ENCODE peak calls at places on chromosomes 2 and 18, in six cellular contexts. One of them, this sample, is unnamed.

GRCh38 chr2:7692657-7693161 is 775.5 kb downstream of the RNF144A start:
- DNase-seq in choroid plexus epithelial cell: peak
- DNase-seq in A549: no peak
- DNase-seq in AG09309: peak
- DNase-seq in heart left ventricle: peak
- DNase-seq in astrocyte of the spinal cord: peak
- DNase-seq in this sample: no peak

GRCh38 chr2:218398437-218399390 is 954 bp upstream of the CTDSP1 start:
- DNase-seq in choroid plexus epithelial cell: peak
- DNase-seq in A549: peak
- DNase-seq in heart left ventricle: peak
- DNase-seq in astrocyte of the spinal cord: peak
- DNase-seq in AG09309: no peak
- DNase-seq in this sample: no peak

GRCh38 chr2:45699032-45699658 is 47.7 kb downstream of the PRKCE start:
- DNase-seq in AG09309: peak
- DNase-seq in astrocyte of the spinal cord: peak
- DNase-seq in heart left ventricle: no peak
- DNase-seq in A549: no peak
- DNase-seq in choroid plexus epithelial cell: peak
- DNase-seq in this sample: no peak

GRCh38 chr18:35502062-35502461 is 4.3 kb upstream of the INO80C start:
- DNase-seq in choroid plexus epithelial cell: no peak
- DNase-seq in astrocyte of the spinal cord: no peak
- DNase-seq in A549: no peak
- DNase-seq in heart left ventricle: no peak
- DNase-seq in AG09309: no peak
- DNase-seq in this sample: no peak

GRCh38 chr18:79697178-79697577 is 17.6 kb downstream of the CTDP1 start:
- DNase-seq in astrocyte of the spinal cord: no peak
- DNase-seq in choroid plexus epithelial cell: no peak
- DNase-seq in A549: no peak
- DNase-seq in AG09309: no peak
- DNase-seq in heart left ventricle: no peak
- DNase-seq in this sample: no peak

GRCh38 chr2:231296401-231296800 is 98.0 kb downstream of the ARMC9 start:
- DNase-seq in AG09309: no peak
- DNase-seq in heart left ventricle: no peak
- DNase-seq in astrocyte of the spinal cord: no peak
- DNase-seq in choroid plexus epithelial cell: no peak
- DNase-seq in A549: no peak
- DNase-seq in this sample: no peak

GRCh38 chr18:3397031-3397750 is 52.8 kb upstream of the TGIF1 start:
- DNase-seq in AG09309: no peak
- DNase-seq in choroid plexus epithelial cell: no peak
- DNase-seq in heart left ventricle: no peak
- DNase-seq in astrocyte of the spinal cord: no peak
- DNase-seq in A549: no peak
- DNase-seq in this sample: no peak

GRCh38 chr2:55156326-55156725 is 75.8 kb downstream of the CLHC1 start:
- DNase-seq in AG09309: no peak
- DNase-seq in astrocyte of the spinal cord: peak
- DNase-seq in choroid plexus epithelial cell: peak
- DNase-seq in A549: no peak
- DNase-seq in heart left ventricle: no peak
- DNase-seq in this sample: peak

GRCh38 chr2:240517342-240517741 is 40.4 kb downstream of the ANKMY1 start:
- DNase-seq in A549: no peak
- DNase-seq in heart left ventricle: no peak
- DNase-seq in AG09309: no peak
- DNase-seq in astrocyte of the spinal cord: no peak
- DNase-seq in choroid plexus epithelial cell: no peak
- DNase-seq in this sample: no peak

GRCh38 chr18:3703732-3704176 is 253.8 kb downstream of the TGIF1 start:
- DNase-seq in astrocyte of the spinal cord: peak
- DNase-seq in A549: peak
- DNase-seq in heart left ventricle: peak
- DNase-seq in choroid plexus epithelial cell: peak
- DNase-seq in AG09309: peak
- DNase-seq in this sample: peak

GRCh38 chr2:203685081-203685621 is 21.3 kb upstream of the CD28 start:
- DNase-seq in A549: no peak
- DNase-seq in astrocyte of the spinal cord: peak
- DNase-seq in choroid plexus epithelial cell: peak
- DNase-seq in AG09309: peak
- DNase-seq in heart left ventricle: no peak
- DNase-seq in this sample: peak

GRCh38 chr2:2012505-2012904 is 268.2 kb upstream of the PXDN start:
- DNase-seq in choroid plexus epithelial cell: peak
- DNase-seq in A549: no peak
- DNase-seq in astrocyte of the spinal cord: peak
- DNase-seq in heart left ventricle: no peak
- DNase-seq in AG09309: no peak
- DNase-seq in this sample: peak

GRCh38 chr2:73069855-73070650 is 1.5 kb downstream of the SFXN5 start:
- DNase-seq in A549: no peak
- DNase-seq in astrocyte of the spinal cord: peak
- DNase-seq in heart left ventricle: no peak
- DNase-seq in choroid plexus epithelial cell: peak
- DNase-seq in AG09309: no peak
- DNase-seq in this sample: no peak

GRCh38 chr18:36128907-36129299 is 237 bp downstream of the SLC39A6 start:
- DNase-seq in astrocyte of the spinal cord: no peak
- DNase-seq in A549: no peak
- DNase-seq in choroid plexus epithelial cell: no peak
- DNase-seq in heart left ventricle: no peak
- DNase-seq in AG09309: no peak
- DNase-seq in this sample: no peak

GRCh38 chr18:78407456-78407823 is 572.2 kb upstream of the SALL3 start:
- DNase-seq in heart left ventricle: no peak
- DNase-seq in astrocyte of the spinal cord: no peak
- DNase-seq in AG09309: no peak
- DNase-seq in A549: no peak
- DNase-seq in choroid plexus epithelial cell: no peak
- DNase-seq in this sample: no peak

GRCh38 chr18:9474103-9474982 is 970 bp upstream of the RALBP1 start:
- DNase-seq in astrocyte of the spinal cord: no peak
- DNase-seq in A549: peak
- DNase-seq in choroid plexus epithelial cell: no peak
- DNase-seq in AG09309: peak
- DNase-seq in heart left ventricle: peak
- DNase-seq in this sample: no peak

GRCh38 chr2:16615687-16616615 is 49.7 kb downstream of the CYRIA start:
- DNase-seq in astrocyte of the spinal cord: no peak
- DNase-seq in AG09309: no peak
- DNase-seq in A549: no peak
- DNase-seq in heart left ventricle: peak
- DNase-seq in choroid plexus epithelial cell: no peak
- DNase-seq in this sample: no peak

GRCh38 chr2:136381722-136382633 is 264.0 kb upstream of the CXCR4 start:
- DNase-seq in astrocyte of the spinal cord: no peak
- DNase-seq in heart left ventricle: no peak
- DNase-seq in AG09309: no peak
- DNase-seq in A549: no peak
- DNase-seq in choroid plexus epithelial cell: no peak
- DNase-seq in this sample: no peak

GRCh38 chr18:50268022-50268747 is 1.9 kb upstream of the CFAP53 start:
- DNase-seq in choroid plexus epithelial cell: peak
- DNase-seq in A549: peak
- DNase-seq in AG09309: no peak
- DNase-seq in heart left ventricle: peak
- DNase-seq in astrocyte of the spinal cord: peak
- DNase-seq in this sample: no peak

GRCh38 chr2:16071039-16071864 is 130.9 kb downstream of the MYCN start:
- DNase-seq in choroid plexus epithelial cell: no peak
- DNase-seq in astrocyte of the spinal cord: no peak
- DNase-seq in heart left ventricle: no peak
- DNase-seq in AG09309: no peak
- DNase-seq in A549: no peak
- DNase-seq in this sample: no peak

GRCh38 chr18:12307871-12308385 is at the start of gene TUBB6:
- DNase-seq in heart left ventricle: peak
- DNase-seq in astrocyte of the spinal cord: peak
- DNase-seq in AG09309: no peak
- DNase-seq in A549: peak
- DNase-seq in choroid plexus epithelial cell: peak
- DNase-seq in this sample: no peak

GRCh38 chr2:184157141-184157540 is 441.2 kb upstream of the ZNF804A start:
- DNase-seq in A549: no peak
- DNase-seq in AG09309: no peak
- DNase-seq in heart left ventricle: no peak
- DNase-seq in astrocyte of the spinal cord: no peak
- DNase-seq in choroid plexus epithelial cell: no peak
- DNase-seq in this sample: no peak

GRCh38 chr2:184154438-184154837 is 443.9 kb upstream of the ZNF804A start:
- DNase-seq in A549: no peak
- DNase-seq in astrocyte of the spinal cord: peak
- DNase-seq in AG09309: no peak
- DNase-seq in heart left ventricle: no peak
- DNase-seq in choroid plexus epithelial cell: no peak
- DNase-seq in this sample: no peak

DNA sequence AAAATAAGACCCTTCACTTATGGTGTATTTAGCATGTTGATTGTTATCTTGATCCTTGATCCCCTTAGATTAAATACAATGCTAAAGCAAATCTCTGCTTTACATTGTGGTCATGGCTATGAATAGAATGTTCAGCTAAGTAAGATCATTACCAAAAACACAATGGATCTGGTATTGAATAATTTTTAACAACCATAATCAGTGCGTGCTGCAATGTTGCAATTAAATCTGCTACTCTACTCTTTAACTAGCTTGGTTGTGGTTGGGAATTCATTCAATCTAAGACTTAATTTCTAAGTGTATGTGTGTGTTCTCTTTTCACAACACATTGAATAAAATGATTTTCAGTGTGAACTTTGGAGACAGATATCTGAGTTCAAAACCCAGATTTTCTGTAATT is 442.5 kb upstream of the ZNF804A start:
- DNase-seq in heart left ventricle: no peak
- DNase-seq in choroid plexus epithelial cell: no peak
- DNase-seq in AG09309: no peak
- DNase-seq in astrocyte of the spinal cord: no peak
- DNase-seq in A549: no peak
- DNase-seq in this sample: no peak
- H3K4me3 ChIP-seq in heart left ventricle: no peak
- H3K4me3 ChIP-seq in choroid plexus epithelial cell: no peak
- H3K4me3 ChIP-seq in AG09309: no peak
- H3K4me3 ChIP-seq in astrocyte of the spinal cord: no peak
- H3K4me3 ChIP-seq in A549: no peak
- H3K4me3 ChIP-seq in this sample: no peak

GRCh38 chr18:48828713-48829442 is 121.9 kb downstream of the SMAD7 start:
- DNase-seq in astrocyte of the spinal cord: no peak
- DNase-seq in A549: no peak
- DNase-seq in heart left ventricle: peak
- DNase-seq in AG09309: no peak
- DNase-seq in choroid plexus epithelial cell: no peak
- DNase-seq in this sample: no peak
- TF ChIP-seq CTCF in astrocyte of the spinal cord: no peak
- TF ChIP-seq CTCF in A549: no peak
- TF ChIP-seq CTCF in heart left ventricle: no peak
- TF ChIP-seq CTCF in AG09309: no peak
- TF ChIP-seq CTCF in choroid plexus epithelial cell: peak
- TF ChIP-seq CTCF in this sample: no peak

GRCh38 chr2:12448846-12449480 is 267.8 kb upstream of the TRIB2 start:
- DNase-seq in heart left ventricle: no peak
- DNase-seq in AG09309: peak
- DNase-seq in choroid plexus epithelial cell: peak
- DNase-seq in astrocyte of the spinal cord: peak
- DNase-seq in A549: no peak
- DNase-seq in this sample: no peak
- H3K4me3 ChIP-seq in heart left ventricle: no peak
- H3K4me3 ChIP-seq in AG09309: no peak
- H3K4me3 ChIP-seq in choroid plexus epithelial cell: no peak
- H3K4me3 ChIP-seq in astrocyte of the spinal cord: no peak
- H3K4me3 ChIP-seq in A549: no peak
- H3K4me3 ChIP-seq in this sample: no peak

DNA sequence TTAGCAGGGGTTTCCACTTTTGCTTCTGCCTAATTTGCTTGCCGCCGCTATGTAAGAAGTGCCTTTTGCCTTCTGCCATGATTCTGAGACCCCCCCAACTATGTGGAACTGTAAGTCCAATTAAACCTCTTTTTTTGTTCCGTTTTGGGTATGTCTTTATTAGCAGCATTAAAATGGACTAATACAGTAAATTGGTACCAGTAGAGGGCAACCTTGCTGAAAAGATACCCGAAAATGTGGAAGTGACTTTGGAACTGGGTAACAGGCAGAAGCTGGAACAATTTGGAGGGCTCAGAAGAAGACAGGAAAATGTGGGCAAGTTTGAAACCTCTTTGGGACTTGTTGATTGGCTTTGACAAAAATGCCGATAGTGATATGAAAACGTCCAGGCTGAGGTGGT is 216.1 kb upstream of the FSIP2 start:
- DNase-seq in heart left ventricle: no peak
- DNase-seq in AG09309: no peak
- DNase-seq in astrocyte of the spinal cord: no peak
- DNase-seq in A549: no peak
- DNase-seq in choroid plexus epithelial cell: peak
- DNase-seq in this sample: no peak
- TF ChIP-seq CTCF in heart left ventricle: no peak
- TF ChIP-seq CTCF in AG09309: no peak
- TF ChIP-seq CTCF in astrocyte of the spinal cord: no peak
- TF ChIP-seq CTCF in A549: peak
- TF ChIP-seq CTCF in choroid plexus epithelial cell: no peak
- TF ChIP-seq CTCF in this sample: no peak

GRCh38 chr2:29902356-29902755 is 19.0 kb downstream of the ALK start:
- DNase-seq in A549: no peak
- DNase-seq in heart left ventricle: no peak
- DNase-seq in choroid plexus epithelial cell: peak
- DNase-seq in astrocyte of the spinal cord: no peak
- DNase-seq in AG09309: no peak
- DNase-seq in this sample: no peak
- H3K4me3 ChIP-seq in A549: no peak
- H3K4me3 ChIP-seq in heart left ventricle: no peak
- H3K4me3 ChIP-seq in choroid plexus epithelial cell: no peak
- H3K4me3 ChIP-seq in astrocyte of the spinal cord: no peak
- H3K4me3 ChIP-seq in AG09309: no peak
- H3K4me3 ChIP-seq in this sample: no peak

GRCh38 chr2:30195011-30195410 is 36.3 kb upstream of the LBH start:
- DNase-seq in choroid plexus epithelial cell: no peak
- DNase-seq in A549: no peak
- DNase-seq in heart left ventricle: no peak
- DNase-seq in AG09309: no peak
- DNase-seq in astrocyte of the spinal cord: no peak
- DNase-seq in this sample: no peak
- TF ChIP-seq CTCF in choroid plexus epithelial cell: no peak
- TF ChIP-seq CTCF in A549: no peak
- TF ChIP-seq CTCF in heart left ventricle: no peak
- TF ChIP-seq CTCF in AG09309: no peak
- TF ChIP-seq CTCF in astrocyte of the spinal cord: no peak
- TF ChIP-seq CTCF in this sample: no peak

GRCh38 chr2:32427672-32428622 is 71.1 kb downstream of the BIRC6 start:
- DNase-seq in AG09309: no peak
- DNase-seq in astrocyte of the spinal cord: no peak
- DNase-seq in heart left ventricle: no peak
- DNase-seq in A549: no peak
- DNase-seq in choroid plexus epithelial cell: peak
- DNase-seq in this sample: no peak
- H3K4me3 ChIP-seq in AG09309: no peak
- H3K4me3 ChIP-seq in astrocyte of the spinal cord: no peak
- H3K4me3 ChIP-seq in heart left ventricle: no peak
- H3K4me3 ChIP-seq in A549: no peak
- H3K4me3 ChIP-seq in choroid plexus epithelial cell: no peak
- H3K4me3 ChIP-seq in this sample: no peak